ENCODE peak calls at places on chromosome 2, in eight cellular contexts. P is GM23248, U is MM.1S, X is neural progenitor cell, C is GM23338, G is HCT116, M is OCI-LY7, Z is PC-3. J is an unnamed sample.

GRCh38 chr2:15634846-15635490 is 43.3 kb downstream of the DDX1 start:
- DNase-seq in Z (peak; percentile 9), G (no peak), C (no peak), P (peak; percentile 50), U (no peak), X (no peak), M (no peak), J (no peak)

GRCh38 chr2:169868951-169869350 is 41.7 kb downstream of the UBR3 start:
- DNase-seq in P (no peak), U (no peak), C (no peak), G (no peak), X (no peak), Z (no peak), M (no peak), J (no peak)

GRCh38 chr2:129273266-129274037 is 706.0 kb upstream of the RAB6C start:
- DNase-seq in U (no peak), Z (no peak), X (no peak), P (no peak), M (no peak), C (no peak), G (no peak), J (no peak)

GRCh38 chr2:223047260-223047761 is 4.7 kb upstream of the KCNE4 start:
- DNase-seq in U (no peak), C (no peak), P (peak; percentile 96), G (no peak), M (no peak), Z (no peak), X (no peak), J (peak; percentile 68)

GRCh38 chr2:148674063-148675020 is 29.8 kb downstream of the EPC2 start:
- DNase-seq in P (peak; percentile 12), Z (peak; percentile 58), M (peak; percentile 46), U (peak; percentile 57), X (peak; percentile 62), G (peak; percentile 28), C (peak; percentile 88), J (peak; percentile 18)

GRCh38 chr2:170842785-170843184 is 26.1 kb downstream of the GAD1 start:
- DNase-seq in U (no peak), X (no peak), C (no peak), Z (peak; percentile 38), M (no peak), G (no peak), P (peak; percentile 82), J (no peak)

GRCh38 chr2:48674933-48675332 is 57.3 kb downstream of the GTF2A1L start:
- DNase-seq in U (peak; percentile 51), P (no peak), Z (no peak), G (no peak), X (no peak), C (peak; percentile 2), M (no peak), J (no peak)

GRCh38 chr2:157261199-157261782 is 3.8 kb downstream of the GALNT5 start:
- DNase-seq in M (no peak), U (peak; percentile 61), Z (peak; percentile 86), X (no peak), P (peak; percentile 91), G (peak; percentile 89), C (no peak), J (peak; percentile 84)

GRCh38 chr2:71385008-71385407 is 53.4 kb downstream of the ZNF638 start:
- DNase-seq in U (no peak), G (no peak), M (no peak), Z (no peak), X (no peak), C (no peak), P (peak; percentile 77), J (peak; percentile 7)

GRCh38 chr2:226611196-226611943 is 188.2 kb downstream of the IRS1 start:
- DNase-seq in Z (peak; percentile 50), U (no peak), M (no peak), G (no peak), P (no peak), C (no peak), X (no peak), J (no peak)

GRCh38 chr2:226158229-226158628 is 641.4 kb downstream of the IRS1 start:
- DNase-seq in X (peak; percentile 15), U (no peak), P (no peak), G (no peak), Z (no peak), M (no peak), C (no peak), J (no peak)

GRCh38 chr2:158502984-158503383 is 46.2 kb downstream of the PKP4 start:
- DNase-seq in X (no peak), G (no peak), U (no peak), M (no peak), P (peak; percentile 77), Z (peak; percentile 42), C (no peak), J (no peak)

GRCh38 chr2:3470856-3471737 is 48.2 kb downstream of the ADI1 start:
- DNase-seq in G (no peak), M (no peak), U (no peak), Z (no peak), P (peak; percentile 25), X (no peak), C (no peak), J (no peak)

GRCh38 chr2:9306910-9307309 is 100.3 kb downstream of the ASAP2 start:
- DNase-seq in M (no peak), C (no peak), G (no peak), Z (no peak), X (no peak), P (no peak), U (peak; percentile 88), J (no peak)

GRCh38 chr2:178787934-178788333 is 19.3 kb downstream of the TTN start:
- DNase-seq in M (no peak), Z (no peak), G (no peak), X (no peak), C (no peak), U (no peak), P (no peak), J (no peak)

GRCh38 chr2:113796592-113797180 is 40.2 kb upstream of the SLC35F5 start:
- DNase-seq in U (no peak), G (no peak), X (no peak), C (no peak), M (no peak), P (no peak), Z (no peak), J (no peak)

GRCh38 chr2:109053716-109054115 is 64.7 kb upstream of the EDAR start:
- DNase-seq in U (no peak), Z (no peak), M (no peak), C (no peak), G (no peak), X (no peak), P (no peak), J (no peak)

GRCh38 chr2:109057686-109058085 is 68.7 kb upstream of the EDAR start:
- DNase-seq in Z (no peak), X (peak; percentile 57), G (no peak), U (no peak), P (no peak), M (no peak), C (no peak), J (no peak)

GRCh38 chr2:109055435-109055834 is 66.4 kb upstream of the EDAR start:
- DNase-seq in X (no peak), P (no peak), C (no peak), Z (no peak), G (no peak), M (no peak), U (no peak), J (no peak)

GRCh38 chr2:109052922-109053321 is 63.9 kb upstream of the EDAR start:
- DNase-seq in C (peak; percentile 41), G (no peak), P (no peak), Z (no peak), X (no peak), U (no peak), M (no peak), J (no peak)

GRCh38 chr2:109054865-109055264 is 65.8 kb upstream of the EDAR start:
- DNase-seq in P (no peak), M (no peak), U (no peak), X (no peak), G (no peak), Z (no peak), C (no peak), J (no peak)
- TF ChIP-seq EZH2phosphoT487 in P (no peak), M (no peak), U (no peak), X (no peak), G (no peak), Z (no peak), C (no peak), J (no peak)

GRCh38 chr2:152223997-152224396 is 48.4 kb upstream of the STAM2 start:
- DNase-seq in G (no peak), U (no peak), P (no peak), M (no peak), X (no peak), Z (no peak), C (no peak), J (peak; percentile 8)
- TF ChIP-seq EZH2phosphoT487 in G (no peak), U (no peak), P (no peak), M (no peak), X (no peak), Z (no peak), C (no peak), J (no peak)

DNA sequence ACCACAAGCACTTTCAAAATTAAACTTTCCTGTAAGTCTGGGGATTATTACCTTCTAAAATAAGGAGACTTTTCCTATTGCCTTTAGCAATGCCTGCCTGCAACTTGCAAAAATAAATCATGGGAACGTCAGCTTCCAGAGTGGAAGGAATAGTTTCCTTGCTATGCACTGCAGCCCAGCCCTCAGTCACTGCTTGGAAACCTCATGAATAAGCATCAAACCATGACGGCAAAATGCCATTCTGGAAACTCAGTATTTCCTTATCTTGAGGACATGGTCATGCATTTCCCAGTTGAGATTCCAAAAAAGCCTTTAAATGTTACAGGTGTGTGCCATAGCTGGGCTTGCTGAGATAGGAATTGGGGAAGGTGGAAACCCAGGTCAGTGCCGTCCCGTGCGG is 84.2 kb upstream of the OTOS start:
- DNase-seq in P (peak; percentile 86), M (no peak), Z (peak; percentile 6), C (no peak), X (no peak), G (no peak), U (no peak), J (no peak)
- TF ChIP-seq EZH2phosphoT487 in P (no peak), M (no peak), Z (no peak), C (no peak), X (no peak), G (no peak), U (no peak), J (no peak)

GRCh38 chr2:145987797-145988196 is 1467.9 kb upstream of the ZEB2 start:
- DNase-seq in X (no peak), U (no peak), P (no peak), Z (no peak), C (no peak), G (no peak), M (no peak), J (no peak)

GRCh38 chr2:145985517-145985916 is 1465.6 kb upstream of the ZEB2 start:
- DNase-seq in G (no peak), Z (no peak), U (no peak), X (no peak), C (no peak), M (no peak), P (no peak), J (no peak)

GRCh38 chr2:145980318-145980717 is 1460.4 kb upstream of the ZEB2 start:
- DNase-seq in P (no peak), X (no peak), G (no peak), Z (no peak), M (no peak), C (no peak), U (no peak), J (no peak)

DNA sequence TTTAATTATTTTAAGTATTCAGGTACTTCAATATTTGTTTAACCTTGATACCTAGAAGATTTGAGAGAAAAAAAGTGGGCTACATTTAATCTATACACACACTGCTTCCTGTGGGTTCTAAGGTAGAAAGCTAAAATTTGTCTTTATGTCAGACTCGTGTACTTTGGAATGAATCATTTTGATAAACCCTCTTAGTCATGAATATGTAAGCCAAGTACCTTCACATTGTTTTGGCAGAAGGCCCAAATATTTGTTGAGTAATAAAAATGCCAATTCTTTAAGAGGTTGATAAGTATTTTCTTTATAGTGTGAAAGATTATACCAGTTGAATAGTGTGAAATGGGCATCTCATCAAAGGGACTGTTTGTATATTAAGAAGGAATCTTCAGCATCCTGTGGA is 1464.6 kb upstream of the ZEB2 start:
- DNase-seq in U (no peak), X (no peak), C (no peak), M (no peak), P (peak; percentile 35), G (peak; percentile 31), Z (peak; percentile 97), J (peak; percentile 3)
- TF ChIP-seq EZH2phosphoT487 in U (no peak), X (no peak), C (no peak), M (no peak), P (no peak), G (no peak), Z (no peak), J (no peak)

J was measured in hepatocyte.